ENCODE peak calls at places on chromosomes 4 and X, in five cellular contexts. Z, H, C, G and K are unnamed samples.

GRCh38 chr4:153485374-153485773 is 19.2 kb downstream of the TMEM131L start:
- DNase-seq in Z (no peak), H (no peak), C (no peak), G (no peak), K (no peak)

GRCh38 chr4:87030606-87031441 is 96.0 kb downstream of the AFF1 start:
- DNase-seq in Z (no peak), H (no peak), C (no peak), G (no peak), K (peak; percentile 64)

GRCh38 chr4:166252487-166253402 is 379.7 kb downstream of the TLL1 start:
- DNase-seq in Z (no peak), H (no peak), C (peak; percentile 42), G (peak; percentile 4), K (peak; percentile 44)

GRCh38 chr4:87589531-87589930 is 18.8 kb upstream of the DSPP start:
- DNase-seq in Z (no peak), H (no peak), C (peak; percentile 54), G (no peak), K (peak; percentile 89)

GRCh38 chrX:136028383-136028984 is 43.2 kb downstream of the SLC9A6 start:
- DNase-seq in Z (no peak), H (no peak), C (peak; percentile 78), G (peak; percentile 18), K (peak; percentile 74)

GRCh38 chr4:13988347-13989265 is 361.1 kb upstream of the BOD1L1 start:
- DNase-seq in Z (no peak), H (no peak), C (peak; percentile 23), G (no peak), K (peak; percentile 86)

GRCh38 chr4:138521809-138522208 is 279.7 kb upstream of the SLC7A11 start:
- DNase-seq in Z (no peak), H (no peak), C (no peak), G (no peak), K (no peak)

GRCh38 chr4:14596904-14597303 is 405.4 kb upstream of the CPEB2 start:
- DNase-seq in Z (peak; percentile 31), H (no peak), C (peak; percentile 13), G (no peak), K (no peak)

GRCh38 chr4:2936773-2937145 is 26.4 kb downstream of the NOP14 start:
- DNase-seq in Z (no peak), H (no peak), C (peak; percentile 52), G (no peak), K (peak; percentile 65)

GRCh38 chrX:54029543-54030143 is 14.6 kb downstream of the PHF8 start:
- DNase-seq in Z (no peak), H (no peak), C (no peak), G (no peak), K (no peak)

GRCh38 chr4:61785766-61786165 is 585.6 kb downstream of the ADGRL3 start:
- DNase-seq in Z (no peak), H (no peak), C (no peak), G (no peak), K (no peak)

GRCh38 chr4:11732155-11732554 is 303.5 kb upstream of the HS3ST1 start:
- DNase-seq in Z (no peak), H (no peak), C (no peak), G (no peak), K (no peak)

GRCh38 chrX:16433021-16433420 is 216.9 kb upstream of the S100G start:
- DNase-seq in Z (no peak), H (no peak), C (no peak), G (no peak), K (no peak)

GRCh38 chr4:152667781-152668180 is 12.0 kb downstream of the TMEM154 start:
- DNase-seq in Z (no peak), H (no peak), C (no peak), G (no peak), K (no peak)

GRCh38 chrX:10486373-10486772 is 134.0 kb downstream of the MID1 start:
- DNase-seq in Z (no peak), H (no peak), C (peak; percentile 84), G (no peak), K (peak; percentile 59)

GRCh38 chr4:176226736-176227135 is 31.4 kb upstream of the SPATA4 start:
- DNase-seq in Z (no peak), H (no peak), C (no peak), G (no peak), K (peak; percentile 9)

GRCh38 chr4:176230827-176231226 is 35.4 kb upstream of the SPATA4 start:
- DNase-seq in Z (no peak), H (no peak), C (no peak), G (no peak), K (no peak)

GRCh38 chr4:176229645-176230044 is 34.3 kb upstream of the SPATA4 start:
- DNase-seq in Z (no peak), H (no peak), C (no peak), G (no peak), K (no peak)
- H2BK12ac ChIP-seq in Z (no peak overlapping the region), H (no peak overlapping the region), C (no peak overlapping the region), G (no peak overlapping the region), K (no peak overlapping the region)

GRCh38 chrX:131513159-131513914 is 30.5 kb upstream of the OR13H1 start:
- DNase-seq in Z (no peak), H (no peak), C (no peak), G (no peak), K (no peak)
- H2BK12ac ChIP-seq in Z (no peak overlapping the region), H (no peak overlapping the region), C (no peak overlapping the region), G (no peak overlapping the region), K (no peak overlapping the region)

GRCh38 chr4:7214359-7214758 is 22.0 kb downstream of the SORCS2 start:
- DNase-seq in Z (no peak), H (no peak), C (no peak), G (no peak), K (no peak)

GRCh38 chr4:7210818-7211217 is 18.5 kb downstream of the SORCS2 start:
- DNase-seq in Z (no peak), H (no peak), C (peak; percentile 61), G (no peak), K (peak; percentile 66)

GRCh38 chr4:7213802-7214201 is 21.5 kb downstream of the SORCS2 start:
- DNase-seq in Z (no peak), H (no peak), C (no peak), G (no peak), K (no peak)

GRCh38 chr4:7212101-7212674 is 19.9 kb downstream of the SORCS2 start:
- DNase-seq in Z (no peak), H (no peak), C (no peak), G (no peak), K (no peak)

GRCh38 chr4:7212921-7213320 is 20.6 kb downstream of the SORCS2 start:
- DNase-seq in Z (no peak), H (no peak), C (no peak), G (no peak), K (no peak)
- H2BK12ac ChIP-seq in Z (no peak overlapping the region), H (no peak overlapping the region), C (no peak overlapping the region), G (no peak overlapping the region), K (no peak overlapping the region)

GRCh38 chrX:132795211-132795610 is 163.2 kb downstream of the HS6ST2 start:
- DNase-seq in Z (no peak), H (no peak), C (peak; percentile 62), G (no peak), K (no peak)
- H2BK12ac ChIP-seq in Z (no peak overlapping the region), H (no peak overlapping the region), C (no peak overlapping the region), G (no peak overlapping the region), K (no peak overlapping the region)

GRCh38 chrX:107205770-107206696 is at the start of the genes DNAAF6 and NUP62CL:
- DNase-seq in Z (peak; percentile 91), H (peak; percentile 73), C (peak; percentile 72), G (peak; percentile 82), K (peak; percentile 50)

GRCh38 chrX:107207943-107208342 is 1.5 kb downstream of the DNAAF6 start:
- DNase-seq in Z (no peak), H (no peak), C (no peak), G (no peak), K (no peak)

GRCh38 chrX:107204063-107204605 is 2.1 kb downstream of the NUP62CL start:
- DNase-seq in Z (no peak), H (no peak), C (no peak), G (no peak), K (no peak)

GRCh38 chrX:107206697-107207065 is 270 bp downstream of the DNAAF6 start:
- DNase-seq in Z (no peak), H (no peak), C (no peak), G (no peak), K (no peak)

DNA sequence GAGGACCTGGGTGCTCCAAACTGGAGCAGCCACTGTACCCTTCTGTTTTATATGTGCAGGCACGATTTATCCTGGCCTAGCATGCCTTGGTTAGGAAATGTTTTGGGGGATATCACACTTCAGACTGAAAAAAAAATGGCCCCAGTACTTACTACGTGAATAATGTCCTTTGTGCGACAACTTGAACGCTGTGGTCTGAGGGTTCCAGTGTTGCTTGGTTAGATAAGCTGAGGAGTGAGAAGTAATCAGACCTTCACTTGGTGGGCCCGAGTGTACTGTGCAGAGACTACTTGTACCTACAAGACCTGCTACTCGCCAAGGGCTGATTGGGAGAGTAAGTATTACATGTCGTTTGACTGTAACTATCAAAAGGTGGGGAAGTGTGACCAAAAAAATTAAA is 678 bp downstream of the DNAAF6 start:
- DNase-seq in Z (no peak), H (no peak), C (no peak), G (no peak), K (no peak)
- H2BK12ac ChIP-seq in Z (no peak overlapping the region), H (no peak overlapping the region), C (no peak overlapping the region), G (no peak overlapping the region), K (no peak overlapping the region)

DNA sequence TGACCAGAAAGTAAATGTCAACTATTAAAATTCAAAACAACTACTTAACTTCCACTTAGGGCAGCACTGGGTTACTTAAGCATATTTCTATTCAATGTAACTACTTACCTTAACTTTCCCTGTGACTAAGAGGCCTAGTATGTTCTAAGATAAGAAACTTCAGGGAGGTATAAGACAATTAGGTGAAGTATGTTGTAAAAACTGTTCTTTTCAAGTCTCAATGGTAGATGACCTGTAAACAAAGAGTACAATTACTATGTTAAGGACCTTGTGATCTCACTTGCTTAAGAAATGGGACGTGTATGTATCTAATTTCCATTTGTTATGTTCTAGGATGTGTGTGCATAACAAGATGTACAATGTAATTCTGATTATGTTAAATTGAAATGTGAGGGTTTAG is 960.5 kb downstream of the CCSER1 start:
- DNase-seq in Z (no peak), H (no peak), C (peak; percentile 63), G (no peak), K (no peak)
- H2BK12ac ChIP-seq in Z (no peak overlapping the region), H (no peak overlapping the region), C (no peak overlapping the region), G (no peak overlapping the region), K (no peak overlapping the region)

DNA sequence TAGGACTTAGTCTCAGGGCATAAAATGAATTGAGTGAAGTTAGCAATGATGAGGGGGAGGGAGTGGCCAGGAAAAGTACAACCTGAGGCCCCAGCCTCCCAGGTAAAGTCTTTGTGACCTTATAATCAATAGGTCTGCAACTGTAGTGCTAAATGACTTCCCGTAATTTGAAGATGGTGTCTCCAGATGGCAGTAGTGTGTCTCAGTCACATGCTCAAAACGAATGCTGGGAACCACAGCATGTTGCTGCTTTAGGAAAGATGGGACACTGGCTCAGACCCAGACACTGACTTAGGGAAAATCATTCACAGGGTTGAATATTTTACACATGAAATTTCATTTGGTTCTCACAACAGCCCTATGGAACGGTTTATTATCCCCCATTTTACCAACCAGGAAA is 10.3 kb downstream of the SRPX2 start:
- DNase-seq in Z (peak; percentile 33), H (no peak), C (peak; percentile 18), G (no peak), K (peak; percentile 63)
- H2BK12ac ChIP-seq in Z (no peak overlapping the region), H (no peak overlapping the region), C (no peak overlapping the region), G (no peak overlapping the region), K (no peak overlapping the region)

GRCh38 chrX:25805744-25806143 is 332.4 kb upstream of the MAGEB18 start:
- DNase-seq in Z (no peak), H (no peak), C (no peak), G (no peak), K (no peak)
- H2BK12ac ChIP-seq in Z (no peak overlapping the region), H (no peak overlapping the region), C (no peak overlapping the region), G (no peak overlapping the region), K (no peak overlapping the region)

GRCh38 chr4:10134141-10134540 is 17.5 kb upstream of the WDR1 start:
- DNase-seq in Z (no peak), H (no peak), C (no peak), G (no peak), K (no peak)
- H2BK12ac ChIP-seq in Z (no peak overlapping the region), H (no peak overlapping the region), C (no peak overlapping the region), G (no peak overlapping the region), K (no peak overlapping the region)